ENCODE peak calls at places on chromosomes 12 and 14, in five cellular contexts. Z, C, A, S and H are unnamed samples.

GRCh38 chr14:105665951-105666277 is 139.5 kb downstream of the TMEM121 start:
- DNase-seq in Z (no peak), C (no peak), A (no peak), S (no peak), H (no peak)

GRCh38 chr12:44347145-44347544 is 511.3 kb downstream of the TMEM117 start:
- DNase-seq in Z (no peak), C (no peak), A (no peak), S (no peak), H (no peak)

GRCh38 chr14:36986407-36986806 is 186.0 kb downstream of the SLC25A21 start:
- DNase-seq in Z (no peak), C (no peak), A (no peak), S (no peak), H (no peak)

GRCh38 chr12:102343361-102344121 is 136.8 kb downstream of the IGF1 start:
- DNase-seq in Z (no peak), C (no peak), A (no peak), S (no peak), H (no peak)

GRCh38 chr14:65834051-65834450 is 421.5 kb downstream of the FUT8 start:
- DNase-seq in Z (no peak), C (no peak), A (no peak), S (no peak), H (no peak)

GRCh38 chr14:48874701-48875100 is 711.5 kb downstream of the RPS29 start:
- DNase-seq in Z (no peak), C (no peak), A (no peak), S (no peak), H (no peak)

GRCh38 chr14:56528927-56529326 is 50.7 kb upstream of the TMEM260 start:
- DNase-seq in Z (no peak), C (no peak), A (no peak), S (no peak), H (no peak)

GRCh38 chr14:54502602-54503001 is 7.1 kb upstream of the CGRRF1 start:
- DNase-seq in Z (no peak), C (no peak), A (no peak), S (no peak), H (no peak)

GRCh38 chr12:105331805-105332251 is 1.3 kb downstream of the C12orf75 start:
- DNase-seq in Z (no peak), C (no peak), A (no peak), S (no peak), H (no peak)

GRCh38 chr12:7150841-7151240 is 20.7 kb downstream of the CLSTN3 start:
- DNase-seq in Z (no peak), C (no peak), A (no peak), S (no peak), H (no peak)

GRCh38 chr14:75751291-75751690 is 90.2 kb downstream of the TTLL5 start:
- DNase-seq in Z (no peak), C (no peak), A (no peak), S (no peak), H (no peak)

GRCh38 chr14:22008098-22008412 is 334.4 kb upstream of the OR4E1 start:
- DNase-seq in Z (no peak), C (no peak), A (no peak), S (no peak), H (no peak)

GRCh38 chr12:20624718-20625117 is 70.4 kb upstream of the SLCO1C1 start:
- DNase-seq in Z (no peak), C (no peak), A (no peak), S (no peak), H (no peak)

GRCh38 chr14:52769889-52770288 is 21.5 kb downstream of the GNPNAT1 start:
- DNase-seq in Z (no peak), C (no peak), A (no peak), S (no peak), H (no peak)

GRCh38 chr14:88802596-88802995 is 9.8 kb upstream of the EML5 start:
- DNase-seq in Z (no peak), C (no peak), A (no peak), S (no peak), H (no peak)

GRCh38 chr12:77058740-77059139 is 6.6 kb downstream of the E2F7 start:
- DNase-seq in Z (no peak), C (no peak), A (no peak), S (no peak), H (no peak)

GRCh38 chr14:61267336-61267735 is 13.8 kb downstream of the TMEM30B start:
- DNase-seq in Z (no peak), C (no peak), A (no peak), S (no peak), H (no peak)

GRCh38 chr14:29126361-29126760 is 359.8 kb downstream of the FOXG1 start:
- DNase-seq in Z (no peak), C (no peak), A (no peak), S (no peak), H (no peak)

GRCh38 chr12:52782502-52782901 is 5.4 kb upstream of the KRT76 start:
- DNase-seq in Z (no peak), C (no peak), A (no peak), S (no peak), H (no peak)

GRCh38 chr14:65360144-65360784 is 52.3 kb upstream of the FUT8 start:
- DNase-seq in Z (no peak), C (no peak), A (no peak), S (no peak), H (no peak)

GRCh38 chr14:104970231-104971068 is 7.7 kb downstream of the AHNAK2 start:
- DNase-seq in Z (no peak), C (no peak), A (peak; percentile 53), S (no peak), H (no peak)

GRCh38 chr12:121085842-121086353 is 46.8 kb upstream of the P2RX7 start:
- DNase-seq in Z (no peak), C (no peak), A (no peak), S (no peak), H (no peak)

GRCh38 chr12:96399081-96399918 is 939 bp downstream of the CDK17 start:
- DNase-seq in Z (peak; percentile 69), C (peak; percentile 68), A (peak; percentile 79), S (peak; percentile 74), H (peak; percentile 71)

GRCh38 chr12:103431387-103431786 is 64.4 kb downstream of the C12orf42 start:
- DNase-seq in Z (no peak), C (no peak), A (no peak), S (no peak), H (no peak)

GRCh38 chr12:118853634-118854033 is 127.7 kb upstream of the SRRM4 start:
- DNase-seq in Z (no peak), C (no peak), A (no peak), S (no peak), H (no peak)

GRCh38 chr12:53726946-53727309 is 324 bp downstream of the CALCOCO1 start:
- DNase-seq in Z (no peak), C (no peak), A (peak; percentile 24), S (no peak), H (no peak)

GRCh38 chr14:105861985-105862465 is 335.6 kb downstream of the TMEM121 start:
- DNase-seq in Z (peak; percentile 4), C (peak; percentile 4), A (no peak), S (peak; percentile 10), H (no peak)

GRCh38 chr12:121110211-121110940 is 22.3 kb upstream of the P2RX7 start:
- DNase-seq in Z (peak; percentile 81), C (peak; percentile 76), A (peak; percentile 65), S (peak; percentile 55), H (peak; percentile 34)

GRCh38 chr14:51074986-51075385 is 19.9 kb downstream of the TRIM9 start:
- DNase-seq in Z (no peak), C (no peak), A (no peak), S (no peak), H (no peak)

GRCh38 chr14:22533739-22534359 is 55.2 kb downstream of the DAD1 start:
- DNase-seq in Z (no peak), C (no peak), A (no peak), S (no peak), H (no peak)

GRCh38 chr12:22658214-22658613 is 33.2 kb downstream of the ETNK1 start:
- DNase-seq in Z (no peak), C (no peak), A (no peak), S (no peak), H (no peak)

GRCh38 chr12:13234045-13234641 is 37.6 kb downstream of the EMP1 start:
- DNase-seq in Z (no peak), C (peak; percentile 19), A (peak; percentile 67), S (peak; percentile 26), H (no peak)

GRCh38 chr12:48979602-48980388 is 1.7 kb downstream of the WNT1 start:
- DNase-seq in Z (no peak), C (no peak), A (no peak), S (peak; percentile 57), H (no peak)

GRCh38 chr12:113416091-113416754 is 6.0 kb upstream of the SDSL start:
- DNase-seq in Z (no peak), C (no peak), A (no peak), S (no peak), H (no peak)
- H3K27ac ChIP-seq in Z (no peak overlapping the region), C (no peak overlapping the region), A (peak overlapping the region; percentile 28), S (no peak overlapping the region), H (no peak overlapping the region)

GRCh38 chr12:16094437-16094836 is 183.0 kb downstream of the SLC15A5 start:
- DNase-seq in Z (no peak), C (no peak), A (no peak), S (no peak), H (no peak)

GRCh38 chr12:16096273-16096849 is 181.1 kb downstream of the SLC15A5 start:
- DNase-seq in Z (no peak), C (no peak), A (no peak), S (no peak), H (no peak)

GRCh38 chr12:16090974-16091373 is 179.8 kb downstream of the DERA start:
- DNase-seq in Z (no peak), C (no peak), A (no peak), S (no peak), H (no peak)

GRCh38 chr12:16095531-16096110 is 181.9 kb downstream of the SLC15A5 start:
- DNase-seq in Z (no peak), C (no peak), A (no peak), S (no peak), H (no peak)

DNA sequence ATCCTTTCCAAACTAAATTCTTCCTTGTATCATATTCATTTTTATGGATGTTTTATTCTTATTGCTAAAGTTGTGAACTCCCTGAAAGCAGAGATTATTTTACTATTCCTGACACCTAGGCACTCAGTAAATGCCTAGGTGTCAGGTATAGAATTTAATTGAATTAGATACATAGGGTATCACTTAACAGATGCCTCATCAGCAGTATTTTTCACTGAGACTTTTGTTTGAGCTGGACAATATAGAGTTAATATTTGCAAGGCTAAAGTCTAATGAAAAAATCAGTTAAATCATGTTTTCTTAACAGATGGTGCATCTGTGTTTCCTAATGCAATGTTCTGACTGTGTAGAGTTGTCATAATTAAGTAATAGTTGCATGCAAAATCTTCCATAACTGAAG is 182.7 kb downstream of the DERA start:
- DNase-seq in Z (no peak), C (no peak), A (no peak), S (no peak), H (no peak)
- H3K27ac ChIP-seq in Z (no peak overlapping the region), C (no peak overlapping the region), A (no peak overlapping the region), S (no peak overlapping the region), H (no peak overlapping the region)

GRCh38 chr12:117444781-117445180 is 83.4 kb upstream of the NOS1 start:
- DNase-seq in Z (no peak), C (no peak), A (no peak), S (no peak), H (no peak)
- H3K27ac ChIP-seq in Z (no peak overlapping the region), C (no peak overlapping the region), A (no peak overlapping the region), S (no peak overlapping the region), H (no peak overlapping the region)

DNA sequence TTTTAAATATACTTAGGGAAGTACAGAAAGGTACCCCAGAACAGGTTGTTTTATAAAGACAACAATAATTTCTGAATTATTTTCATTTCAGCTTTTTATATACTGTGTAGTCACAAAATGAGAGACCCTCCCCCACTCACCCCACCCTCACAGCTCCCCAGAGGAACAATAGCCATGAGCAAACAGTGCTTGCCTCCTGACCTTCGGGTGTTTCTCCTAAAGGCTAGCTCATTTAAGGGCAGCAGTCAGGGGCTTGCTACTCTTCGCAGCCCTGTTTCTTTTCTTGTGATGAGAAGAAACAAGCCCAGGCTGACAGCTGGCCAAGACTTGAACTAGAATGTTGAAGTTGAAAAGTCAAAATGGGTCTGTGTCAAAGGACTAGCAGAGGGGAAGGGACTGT is 133.9 kb upstream of the ARHGAP5 start:
- DNase-seq in Z (no peak), C (no peak), A (no peak), S (no peak), H (no peak)
- H3K27ac ChIP-seq in Z (no peak overlapping the region), C (no peak overlapping the region), A (no peak overlapping the region), S (no peak overlapping the region), H (no peak overlapping the region)